ENCODE peak calls at places on chromosome 10, in seven cellular contexts. P is transverse colon, Z is suprapubic skin, X is HCT116, M is stomach, S is upper lobe of left lung, U is spleen. C is an unnamed sample.
A peak's percentile ranks its signal among the peaks of the same experiment; 100 is the strongest.

GRCh38 chr10:102781921-102782542 is 38.3 kb downstream of the WBP1L start:
- DNase-seq in P (no peak), Z (no peak), X (no peak), M (no peak), S (no peak), U (no peak), C (no peak)

GRCh38 chr10:69232252-69232651 is 12.1 kb downstream of the HKDC1 start:
- DNase-seq in P (peak; percentile 35), Z (no peak), X (peak; percentile 61), M (no peak), S (no peak), U (peak; percentile 47), C (no peak)

GRCh38 chr10:122854648-122855047 is 9.0 kb upstream of the CUZD1 start:
- DNase-seq in P (no peak), Z (no peak), X (no peak), M (no peak), S (no peak), U (no peak), C (no peak)

GRCh38 chr10:132762267-132762666 is 23.7 kb downstream of the NKX6-2 start:
- DNase-seq in P (no peak), Z (no peak), X (no peak), M (no peak), S (no peak), U (no peak), C (no peak)

GRCh38 chr10:124697837-124698559 is 46.2 kb downstream of the FAM53B start:
- DNase-seq in P (no peak), Z (no peak), X (no peak), M (no peak), S (no peak), U (peak; percentile 87), C (no peak)

GRCh38 chr10:94429049-94429707 is 26.8 kb downstream of the TBC1D12 start:
- DNase-seq in P (no peak), Z (no peak), X (no peak), M (no peak), S (no peak), U (no peak), C (no peak)

GRCh38 chr10:90437452-90437851 is 420.4 kb downstream of the HTR7 start:
- DNase-seq in P (no peak), Z (no peak), X (no peak), M (no peak), S (no peak), U (no peak), C (no peak)

GRCh38 chr10:86160890-86161585 is 205.6 kb downstream of the GRID1 start:
- DNase-seq in P (no peak), Z (peak; percentile 18), X (no peak), M (no peak), S (peak; percentile 9), U (peak; percentile 43), C (no peak)

GRCh38 chr10:1155791-1156615 is 99.8 kb downstream of the WDR37 start:
- DNase-seq in P (no peak), Z (no peak), X (no peak), M (peak; percentile 15), S (peak; percentile 12), U (no peak), C (peak; percentile 83)

GRCh38 chr10:70551491-70551890 is 51.0 kb downstream of the PRF1 start:
- DNase-seq in P (no peak), Z (no peak), X (no peak), M (no peak), S (no peak), U (no peak), C (no peak)

GRCh38 chr10:86306628-86307278 is 59.8 kb downstream of the GRID1 start:
- DNase-seq in P (no peak), Z (no peak), X (no peak), M (no peak), S (no peak), U (peak; percentile 6), C (no peak)

GRCh38 chr10:49371967-49372366 is 23.9 kb downstream of the DRGX start:
- DNase-seq in P (no peak), Z (no peak), X (no peak), M (peak; percentile 10), S (peak; percentile 25), U (no peak), C (no peak)

GRCh38 chr10:128086003-128086863 is 40.0 kb downstream of the MKI67 start:
- DNase-seq in P (no peak), Z (peak; percentile 38), X (no peak), M (no peak), S (no peak), U (no peak), C (peak; percentile 83)

GRCh38 chr10:33819206-33819605 is 484.7 kb upstream of the NRP1 start:
- DNase-seq in P (no peak), Z (no peak), X (no peak), M (no peak), S (no peak), U (no peak), C (peak; percentile 11)

GRCh38 chr10:87817291-87817872 is 644 bp downstream of the ATAD1 start:
- DNase-seq in P (no peak), Z (no peak), X (no peak), M (no peak), S (no peak), U (no peak), C (no peak)

GRCh38 chr10:101351477-101351876 is 2.5 kb upstream of the BTRC start:
- DNase-seq in P (no peak), Z (no peak), X (no peak), M (no peak), S (no peak), U (no peak), C (no peak)

GRCh38 chr10:101356132-101356531 is 2.2 kb downstream of the BTRC start:
- DNase-seq in P (no peak), Z (no peak), X (no peak), M (no peak), S (no peak), U (no peak), C (no peak)

GRCh38 chr10:101355307-101355706 is 1.3 kb downstream of the BTRC start:
- DNase-seq in P (no peak), Z (no peak), X (no peak), M (no peak), S (no peak), U (no peak), C (no peak)

GRCh38 chr10:101354584-101355070 is 662 bp downstream of the BTRC start:
- DNase-seq in P (no peak), Z (no peak), X (no peak), M (no peak), S (no peak), U (no peak), C (no peak)

GRCh38 chr10:101353692-101354583 is at the start of gene BTRC:
- DNase-seq in P (peak; percentile 97), Z (peak; percentile 97), X (peak; percentile 100), M (peak; percentile 97), S (peak; percentile 98), U (peak; percentile 98), C (peak; percentile 98)
- TF ChIP-seq POLR2AphosphoS5 in P (peak; percentile 64), Z (peak; percentile 79), X (peak; percentile 97), M (peak; percentile 94), S (peak; percentile 81), U (peak; percentile 94), C (peak; percentile 95)

GRCh38 chr10:97632949-97633884 is at the start of gene MORN4:
- DNase-seq in P (peak; percentile 93), Z (peak; percentile 97), X (peak; percentile 83), M (peak; percentile 93), S (peak; percentile 94), U (peak; percentile 96), C (peak; percentile 94)
- TF ChIP-seq POLR2AphosphoS5 in P (no peak), Z (no peak), X (peak; percentile 68), M (peak; percentile 69), S (peak; percentile 67), U (peak; percentile 80), C (peak; percentile 73)

GRCh38 chr10:44975487-44976331 is 2.9 kb downstream of the DEPP1 start:
- DNase-seq in P (peak; percentile 51), Z (peak; percentile 73), X (peak; percentile 23), M (peak; percentile 74), S (peak; percentile 85), U (peak; percentile 75), C (no peak)

GRCh38 chr10:44978570-44979280 is at the start of gene DEPP1:
- DNase-seq in P (peak; percentile 94), Z (peak; percentile 92), X (peak; percentile 90), M (peak; percentile 97), S (peak; percentile 96), U (peak; percentile 82), C (no peak)

GRCh38 chr10:44978213-44978569 is 418 bp downstream of the DEPP1 start:
- DNase-seq in P (peak; percentile 7), Z (no peak), X (no peak), M (no peak), S (no peak), U (peak; percentile 18), C (no peak)

GRCh38 chr10:44976352-44977198 is 2.0 kb downstream of the DEPP1 start:
- DNase-seq in P (no peak), Z (no peak), X (no peak), M (no peak), S (no peak), U (peak; percentile 67), C (no peak)

GRCh38 chr10:44977287-44978212 is 1.1 kb downstream of the DEPP1 start:
- DNase-seq in P (peak; percentile 20), Z (peak; percentile 64), X (no peak), M (no peak), S (no peak), U (peak; percentile 79), C (no peak)
- TF ChIP-seq POLR2AphosphoS5 in P (peak; percentile 3), Z (no peak), X (no peak), M (peak; percentile 19), S (peak; percentile 69), U (peak; percentile 48), C (no peak)

GRCh38 chr10:11048707-11049296 is 31.1 kb downstream of the CELF2 start:
- DNase-seq in P (no peak), Z (no peak), X (no peak), M (no peak), S (no peak), U (no peak), C (no peak)
- TF ChIP-seq POLR2AphosphoS5 in P (no peak), Z (no peak), X (no peak), M (no peak), S (no peak), U (no peak), C (no peak)

GRCh38 chr10:88979603-88980002 is 11.0 kb upstream of the FAS start:
- DNase-seq in P (no peak), Z (no peak), X (no peak), M (no peak), S (no peak), U (no peak), C (no peak)

GRCh38 chr10:88980836-88981235 is 9.8 kb upstream of the FAS start:
- DNase-seq in P (no peak), Z (no peak), X (no peak), M (no peak), S (no peak), U (no peak), C (no peak)

GRCh38 chr10:88979153-88979562 is 11.4 kb upstream of the FAS start:
- DNase-seq in P (no peak), Z (no peak), X (no peak), M (no peak), S (no peak), U (no peak), C (no peak)

GRCh38 chr10:88981435-88981834 is 9.2 kb upstream of the FAS start:
- DNase-seq in P (no peak), Z (no peak), X (no peak), M (no peak), S (no peak), U (no peak), C (no peak)

GRCh38 chr10:88980247-88980646 is 10.4 kb upstream of the FAS start:
- DNase-seq in P (no peak), Z (no peak), X (no peak), M (no peak), S (no peak), U (no peak), C (no peak)
- TF ChIP-seq POLR2AphosphoS5 in P (no peak), Z (no peak), X (no peak), M (no peak), S (no peak), U (no peak), C (no peak)

C was measured in vagina.